ENCODE peak calls at places on chromosomes 6 and 20, in nine cellular contexts. One of them, this sample, is unnamed.
A peak's percentile ranks its signal among the peaks of the same experiment; 100 is the strongest.

GRCh38 chr20:10109621-10110020 is 74.8 kb downstream of the ANKEF1 start:
- DNase-seq in stomach: no peak
- DNase-seq in right cardiac atrium: no peak
- DNase-seq in trophoblast cell: no peak
- DNase-seq in A549: no peak
- DNase-seq in neural progenitor cell: no peak
- DNase-seq in Karpas-422: no peak
- DNase-seq in hepatocyte: no peak
- DNase-seq in endothelial cell of umbilical vein: no peak
- DNase-seq in this sample: no peak

GRCh38 chr20:7091655-7092054 is 324.2 kb downstream of the BMP2 start:
- DNase-seq in stomach: no peak
- DNase-seq in right cardiac atrium: no peak
- DNase-seq in trophoblast cell: no peak
- DNase-seq in A549: no peak
- DNase-seq in neural progenitor cell: no peak
- DNase-seq in Karpas-422: no peak
- DNase-seq in hepatocyte: no peak
- DNase-seq in endothelial cell of umbilical vein: no peak
- DNase-seq in this sample: no peak

GRCh38 chr20:10671221-10671849 is 2.5 kb downstream of the JAG1 start:
- DNase-seq in stomach: peak; percentile 74
- DNase-seq in right cardiac atrium: peak; percentile 88
- DNase-seq in trophoblast cell: no peak
- DNase-seq in A549: peak; percentile 94
- DNase-seq in neural progenitor cell: peak; percentile 80
- DNase-seq in Karpas-422: peak; percentile 92
- DNase-seq in hepatocyte: peak; percentile 93
- DNase-seq in endothelial cell of umbilical vein: peak; percentile 92
- DNase-seq in this sample: no peak

GRCh38 chr6:84763397-84764331 is 734 bp downstream of the TBX18 start:
- DNase-seq in stomach: no peak
- DNase-seq in right cardiac atrium: peak; percentile 76
- DNase-seq in trophoblast cell: no peak
- DNase-seq in A549: peak; percentile 90
- DNase-seq in neural progenitor cell: peak; percentile 70
- DNase-seq in Karpas-422: no peak
- DNase-seq in hepatocyte: peak; percentile 61
- DNase-seq in endothelial cell of umbilical vein: peak; percentile 89
- DNase-seq in this sample: no peak

GRCh38 chr20:9995514-9996272 is 39.1 kb upstream of the ANKEF1 start:
- DNase-seq in stomach: no peak
- DNase-seq in right cardiac atrium: no peak
- DNase-seq in trophoblast cell: no peak
- DNase-seq in A549: no peak
- DNase-seq in neural progenitor cell: no peak
- DNase-seq in Karpas-422: no peak
- DNase-seq in hepatocyte: no peak
- DNase-seq in endothelial cell of umbilical vein: no peak
- DNase-seq in this sample: no peak

GRCh38 chr20:11976966-11977365 is 59.3 kb downstream of the BTBD3 start:
- DNase-seq in stomach: no peak
- DNase-seq in right cardiac atrium: no peak
- DNase-seq in trophoblast cell: no peak
- DNase-seq in A549: no peak
- DNase-seq in neural progenitor cell: no peak
- DNase-seq in Karpas-422: no peak
- DNase-seq in hepatocyte: peak; percentile 10
- DNase-seq in endothelial cell of umbilical vein: no peak
- DNase-seq in this sample: no peak

GRCh38 chr20:61639200-61639599 is 387.1 kb downstream of the CDH4 start:
- DNase-seq in stomach: no peak
- DNase-seq in right cardiac atrium: no peak
- DNase-seq in trophoblast cell: no peak
- DNase-seq in A549: no peak
- DNase-seq in neural progenitor cell: no peak
- DNase-seq in Karpas-422: no peak
- DNase-seq in hepatocyte: no peak
- DNase-seq in endothelial cell of umbilical vein: no peak
- DNase-seq in this sample: no peak

GRCh38 chr6:16331328-16332174 is 93.2 kb downstream of the GMPR start:
- DNase-seq in stomach: peak; percentile 72
- DNase-seq in right cardiac atrium: peak; percentile 70
- DNase-seq in trophoblast cell: peak; percentile 57
- DNase-seq in A549: peak; percentile 72
- DNase-seq in neural progenitor cell: peak; percentile 77
- DNase-seq in Karpas-422: peak; percentile 91
- DNase-seq in hepatocyte: peak; percentile 83
- DNase-seq in endothelial cell of umbilical vein: peak; percentile 65
- DNase-seq in this sample: peak; percentile 56

GRCh38 chr20:60900581-60900980 is 351.5 kb upstream of the CDH4 start:
- DNase-seq in stomach: no peak
- DNase-seq in right cardiac atrium: no peak
- DNase-seq in trophoblast cell: no peak
- DNase-seq in A549: no peak
- DNase-seq in neural progenitor cell: no peak
- DNase-seq in Karpas-422: no peak
- DNase-seq in hepatocyte: no peak
- DNase-seq in endothelial cell of umbilical vein: no peak
- DNase-seq in this sample: no peak

GRCh38 chr20:47727909-47728361 is 57.3 kb downstream of the SULF2 start:
- DNase-seq in stomach: no peak
- DNase-seq in right cardiac atrium: no peak
- DNase-seq in trophoblast cell: no peak
- DNase-seq in A549: no peak
- DNase-seq in neural progenitor cell: no peak
- DNase-seq in Karpas-422: no peak
- DNase-seq in hepatocyte: no peak
- DNase-seq in endothelial cell of umbilical vein: no peak
- DNase-seq in this sample: no peak

GRCh38 chr20:38218566-38218885 is 42.0 kb downstream of the KIAA1755 start:
- DNase-seq in stomach: no peak
- DNase-seq in right cardiac atrium: no peak
- DNase-seq in trophoblast cell: no peak
- DNase-seq in A549: no peak
- DNase-seq in neural progenitor cell: no peak
- DNase-seq in Karpas-422: no peak
- DNase-seq in hepatocyte: no peak
- DNase-seq in endothelial cell of umbilical vein: no peak
- DNase-seq in this sample: no peak

GRCh38 chr6:168418631-168419250 is 22.2 kb upstream of the SMOC2 start:
- DNase-seq in stomach: no peak
- DNase-seq in right cardiac atrium: no peak
- DNase-seq in trophoblast cell: no peak
- DNase-seq in A549: no peak
- DNase-seq in neural progenitor cell: no peak
- DNase-seq in Karpas-422: no peak
- DNase-seq in hepatocyte: no peak
- DNase-seq in endothelial cell of umbilical vein: no peak
- DNase-seq in this sample: no peak

GRCh38 chr6:15341311-15341710 is 95.4 kb downstream of the JARID2 start:
- DNase-seq in stomach: no peak
- DNase-seq in right cardiac atrium: no peak
- DNase-seq in trophoblast cell: no peak
- DNase-seq in A549: peak; percentile 35
- DNase-seq in neural progenitor cell: no peak
- DNase-seq in Karpas-422: no peak
- DNase-seq in hepatocyte: no peak
- DNase-seq in endothelial cell of umbilical vein: no peak
- DNase-seq in this sample: no peak

GRCh38 chr20:58117944-58118343 is 110.5 kb downstream of the ANKRD60 start:
- DNase-seq in stomach: no peak
- DNase-seq in right cardiac atrium: no peak
- DNase-seq in trophoblast cell: no peak
- DNase-seq in A549: no peak
- DNase-seq in neural progenitor cell: no peak
- DNase-seq in Karpas-422: no peak
- DNase-seq in hepatocyte: no peak
- DNase-seq in endothelial cell of umbilical vein: no peak
- DNase-seq in this sample: no peak

GRCh38 chr20:41316602-41317535 is 662 bp downstream of the ZHX3 start:
- DNase-seq in stomach: peak; percentile 75
- DNase-seq in right cardiac atrium: peak; percentile 85
- DNase-seq in trophoblast cell: peak; percentile 80
- DNase-seq in A549: peak; percentile 27
- DNase-seq in neural progenitor cell: peak; percentile 81
- DNase-seq in Karpas-422: peak; percentile 84
- DNase-seq in hepatocyte: peak; percentile 81
- DNase-seq in endothelial cell of umbilical vein: peak; percentile 72
- DNase-seq in this sample: peak; percentile 63

GRCh38 chr6:118660218-118660569 is 8.8 kb upstream of the CEP85L start:
- DNase-seq in stomach: no peak
- DNase-seq in right cardiac atrium: no peak
- DNase-seq in trophoblast cell: no peak
- DNase-seq in A549: no peak
- DNase-seq in neural progenitor cell: no peak
- DNase-seq in Karpas-422: no peak
- DNase-seq in hepatocyte: peak; percentile 50
- DNase-seq in endothelial cell of umbilical vein: peak; percentile 48
- DNase-seq in this sample: no peak

GRCh38 chr20:62426678-62427077 is 661 bp downstream of the RBBP8NL start:
- DNase-seq in stomach: peak; percentile 74
- DNase-seq in right cardiac atrium: no peak
- DNase-seq in trophoblast cell: peak; percentile 23
- DNase-seq in A549: no peak
- DNase-seq in neural progenitor cell: peak; percentile 67
- DNase-seq in Karpas-422: no peak
- DNase-seq in hepatocyte: peak; percentile 75
- DNase-seq in endothelial cell of umbilical vein: no peak
- DNase-seq in this sample: no peak

GRCh38 chr6:165181951-165182414 is 127.4 kb downstream of the C6orf118 start:
- DNase-seq in stomach: no peak
- DNase-seq in right cardiac atrium: peak; percentile 19
- DNase-seq in trophoblast cell: peak; percentile 32
- DNase-seq in A549: peak; percentile 13
- DNase-seq in neural progenitor cell: no peak
- DNase-seq in Karpas-422: no peak
- DNase-seq in hepatocyte: peak; percentile 9
- DNase-seq in endothelial cell of umbilical vein: no peak
- DNase-seq in this sample: no peak

GRCh38 chr20:25623225-25623735 is 534 bp downstream of the NANP start:
- DNase-seq in stomach: peak; percentile 39
- DNase-seq in right cardiac atrium: peak; percentile 46
- DNase-seq in trophoblast cell: peak; percentile 4
- DNase-seq in A549: peak; percentile 60
- DNase-seq in neural progenitor cell: peak; percentile 41
- DNase-seq in Karpas-422: peak; percentile 69
- DNase-seq in hepatocyte: peak; percentile 61
- DNase-seq in endothelial cell of umbilical vein: no peak
- DNase-seq in this sample: no peak

GRCh38 chr20:62666736-62667529 is 24.6 kb downstream of the SLCO4A1 start:
- DNase-seq in stomach: peak; percentile 77
- DNase-seq in right cardiac atrium: peak; percentile 73
- DNase-seq in trophoblast cell: peak; percentile 55
- DNase-seq in A549: no peak
- DNase-seq in neural progenitor cell: no peak
- DNase-seq in Karpas-422: no peak
- DNase-seq in hepatocyte: no peak
- DNase-seq in endothelial cell of umbilical vein: peak; percentile 76
- DNase-seq in this sample: no peak

GRCh38 chr6:35044771-35045275 is 96.3 kb downstream of the TCP11 start:
- DNase-seq in stomach: no peak
- DNase-seq in right cardiac atrium: no peak
- DNase-seq in trophoblast cell: no peak
- DNase-seq in A549: no peak
- DNase-seq in neural progenitor cell: no peak
- DNase-seq in Karpas-422: no peak
- DNase-seq in hepatocyte: no peak
- DNase-seq in endothelial cell of umbilical vein: peak; percentile 96
- DNase-seq in this sample: no peak
- H3K4me1 ChIP-seq in stomach: peaks cover 99% of the 10 kb centered on the region
- H3K4me1 ChIP-seq in right cardiac atrium: peaks cover 53% of the 10 kb centered on the region
- H3K4me1 ChIP-seq in trophoblast cell: peaks cover 23% of the 10 kb centered on the region
- H3K4me1 ChIP-seq in A549: no peaks in the 10 kb centered on the region
- H3K4me1 ChIP-seq in neural progenitor cell: peaks cover 66% of the 10 kb centered on the region
- H3K4me1 ChIP-seq in Karpas-422: no peaks in the 10 kb centered on the region
- H3K4me1 ChIP-seq in hepatocyte: peaks cover 55% of the 10 kb centered on the region
- H3K4me1 ChIP-seq in endothelial cell of umbilical vein: peaks cover 67% of the 10 kb centered on the region
- H3K4me1 ChIP-seq in this sample: peaks cover 71% of the 10 kb centered on the region

DNA sequence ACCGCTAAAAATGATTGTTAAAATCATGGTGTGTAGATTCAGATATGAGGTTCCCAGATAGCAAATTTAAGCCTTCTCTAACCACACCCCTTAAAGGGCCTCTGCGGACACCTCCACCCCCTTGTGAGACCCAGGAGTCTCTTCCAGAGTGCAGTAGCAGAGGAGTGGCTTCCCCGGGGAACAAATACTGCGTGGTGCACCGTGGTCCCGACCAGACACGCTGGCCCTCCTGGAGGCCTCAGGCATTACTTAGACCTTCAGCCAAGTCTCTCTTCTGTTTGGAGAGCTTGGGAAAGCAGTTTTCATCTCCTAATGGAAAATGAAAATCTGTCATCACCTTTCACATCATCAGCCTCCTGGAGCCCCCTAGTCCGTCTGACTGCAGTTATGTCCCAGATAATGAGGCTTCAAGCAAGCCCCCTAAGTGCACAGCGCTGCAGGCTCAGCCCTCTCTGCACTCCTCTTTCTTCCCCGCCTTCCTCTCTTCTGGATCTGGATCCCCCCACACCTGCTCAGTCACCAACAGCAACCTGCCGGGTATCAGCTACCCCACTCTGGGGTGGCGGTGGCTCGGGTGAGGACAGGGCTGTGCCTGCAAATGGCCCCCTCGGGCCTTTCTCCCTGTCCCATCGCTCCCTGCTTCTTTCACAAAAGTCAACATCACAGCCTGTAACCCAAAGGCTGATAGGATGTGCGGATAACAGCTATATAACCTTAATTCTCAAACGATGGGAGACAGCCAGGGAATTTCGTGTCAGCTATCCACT is 58.8 kb upstream of the TAGAP start:
- DNase-seq in stomach: no peak
- DNase-seq in right cardiac atrium: no peak
- DNase-seq in trophoblast cell: no peak
- DNase-seq in A549: no peak
- DNase-seq in neural progenitor cell: no peak
- DNase-seq in Karpas-422: no peak
- DNase-seq in hepatocyte: no peak
- DNase-seq in endothelial cell of umbilical vein: no peak
- DNase-seq in this sample: no peak
- H3K27ac ChIP-seq in stomach: no peak overlapping the region
- H3K27ac ChIP-seq in right cardiac atrium: no peak overlapping the region
- H3K27ac ChIP-seq in trophoblast cell: no peak overlapping the region
- H3K27ac ChIP-seq in A549: no peak overlapping the region
- H3K27ac ChIP-seq in neural progenitor cell: no peak overlapping the region
- H3K27ac ChIP-seq in Karpas-422: no peak overlapping the region
- H3K27ac ChIP-seq in hepatocyte: peak overlapping the region; percentile 74
- H3K27ac ChIP-seq in endothelial cell of umbilical vein: no peak overlapping the region
- H3K27ac ChIP-seq in this sample: no peak overlapping the region

GRCh38 chr6:30682181-30683117 is 4.0 kb downstream of the PPP1R18 start:
- DNase-seq in stomach: peak; percentile 72
- DNase-seq in right cardiac atrium: peak; percentile 82
- DNase-seq in trophoblast cell: peak; percentile 52
- DNase-seq in A549: peak; percentile 55
- DNase-seq in neural progenitor cell: peak; percentile 44
- DNase-seq in Karpas-422: peak; percentile 96
- DNase-seq in hepatocyte: peak; percentile 76
- DNase-seq in endothelial cell of umbilical vein: peak; percentile 89
- DNase-seq in this sample: no peak
- H3K4me1 ChIP-seq in stomach: peaks cover 63% of the 10 kb centered on the region
- H3K4me1 ChIP-seq in right cardiac atrium: peaks cover 7% of the 10 kb centered on the region
- H3K4me1 ChIP-seq in trophoblast cell: peaks cover 28% of the 10 kb centered on the region
- H3K4me1 ChIP-seq in A549: peaks cover 54% of the 10 kb centered on the region
- H3K4me1 ChIP-seq in neural progenitor cell: peaks cover 60% of the 10 kb centered on the region
- H3K4me1 ChIP-seq in Karpas-422: peaks cover 61% of the 10 kb centered on the region
- H3K4me1 ChIP-seq in hepatocyte: peaks cover 38% of the 10 kb centered on the region
- H3K4me1 ChIP-seq in endothelial cell of umbilical vein: peaks cover 34% of the 10 kb centered on the region
- H3K4me1 ChIP-seq in this sample: peaks cover 44% of the 10 kb centered on the region

GRCh38 chr6:24927985-24928735 is 7.6 kb downstream of the RIPOR2 start:
- DNase-seq in stomach: no peak
- DNase-seq in right cardiac atrium: no peak
- DNase-seq in trophoblast cell: no peak
- DNase-seq in A549: no peak
- DNase-seq in neural progenitor cell: no peak
- DNase-seq in Karpas-422: no peak
- DNase-seq in hepatocyte: no peak
- DNase-seq in endothelial cell of umbilical vein: no peak
- DNase-seq in this sample: no peak
- H3K27ac ChIP-seq in stomach: no peak overlapping the region
- H3K27ac ChIP-seq in right cardiac atrium: no peak overlapping the region
- H3K27ac ChIP-seq in trophoblast cell: no peak overlapping the region
- H3K27ac ChIP-seq in A549: no peak overlapping the region
- H3K27ac ChIP-seq in neural progenitor cell: no peak overlapping the region
- H3K27ac ChIP-seq in Karpas-422: peak overlapping the region; percentile 89
- H3K27ac ChIP-seq in hepatocyte: no peak overlapping the region
- H3K27ac ChIP-seq in endothelial cell of umbilical vein: no peak overlapping the region
- H3K27ac ChIP-seq in this sample: no peak overlapping the region